ENCODE peak calls at places on chromosomes 16 and 17, in nine cellular contexts. Y is heart right ventricle, O is cardiac muscle cell, Z is GM20000, P is mucosa of descending colon, M is fibroblast of lung, D is astrocyte of the cerebellum, Q is breast epithelium, K is AG09309. U is an unnamed sample.

GRCh38 chr16:85781685-85782370 is 17.5 kb downstream of the EMC8 start:
- DNase-seq in Y (peak), O (peak), Z (no peak), P (no peak), M (peak), D (peak), Q (peak), K (no peak), U (no peak)

GRCh38 chr16:63602206-63602927 is 1519.5 kb downstream of the CDH11 start:
- DNase-seq in Y (no peak), O (no peak), Z (no peak), P (no peak), M (no peak), D (no peak), Q (no peak), K (no peak), U (no peak)

GRCh38 chr16:4386452-4386813 is 14.8 kb downstream of the VASN start:
- DNase-seq in Y (no peak), O (peak), Z (no peak), P (peak), M (no peak), D (no peak), Q (no peak), K (no peak), U (no peak)

GRCh38 chr17:9408381-9408780 is 167.2 kb downstream of the STX8 start:
- DNase-seq in Y (no peak), O (no peak), Z (no peak), P (no peak), M (peak), D (peak), Q (no peak), K (no peak), U (no peak)

GRCh38 chr17:31068291-31068690 is 26.5 kb upstream of the NF1 start:
- DNase-seq in Y (peak), O (peak), Z (peak), P (no peak), M (peak), D (no peak), Q (no peak), K (no peak), U (peak)

GRCh38 chr17:80086081-80086480 is 15.3 kb upstream of the GAA start:
- DNase-seq in Y (no peak), O (no peak), Z (no peak), P (no peak), M (no peak), D (no peak), Q (no peak), K (no peak), U (no peak)

GRCh38 chr17:45969726-45970125 is 29.3 kb upstream of the STH start:
- DNase-seq in Y (no peak), O (no peak), Z (no peak), P (no peak), M (no peak), D (no peak), Q (no peak), K (no peak), U (no peak)

GRCh38 chr17:42673266-42673884 is 3.4 kb downstream of the PLEKHH3 start:
- DNase-seq in Y (no peak), O (no peak), Z (no peak), P (no peak), M (no peak), D (no peak), Q (no peak), K (no peak), U (no peak)

GRCh38 chr17:15649861-15650391 is 30.4 kb upstream of the FBXW10B start:
- DNase-seq in Y (no peak), O (peak), Z (no peak), P (peak), M (peak), D (peak), Q (peak), K (no peak), U (peak)

GRCh38 chr17:53571342-53571741 is 251.4 kb upstream of the KIF2B start:
- DNase-seq in Y (no peak), O (peak), Z (no peak), P (no peak), M (peak), D (no peak), Q (no peak), K (no peak), U (no peak)

GRCh38 chr17:41697122-41697962 is 8.7 kb downstream of the EIF1 start:
- DNase-seq in Y (peak), O (peak), Z (no peak), P (no peak), M (peak), D (no peak), Q (peak), K (no peak), U (no peak)

GRCh38 chr16:73177896-73178295 is 130.0 kb upstream of the ZFHX3 start:
- DNase-seq in Y (no peak), O (no peak), Z (no peak), P (no peak), M (no peak), D (no peak), Q (no peak), K (no peak), U (no peak)

GRCh38 chr17:66542183-66542966 is 240.0 kb downstream of the PRKCA start:
- DNase-seq in Y (no peak), O (peak), Z (peak), P (no peak), M (peak), D (peak), Q (no peak), K (peak), U (no peak)

GRCh38 chr17:79937981-79938695 is 97.5 kb downstream of the TBC1D16 start:
- DNase-seq in Y (peak), O (peak), Z (no peak), P (peak), M (no peak), D (no peak), Q (no peak), K (no peak), U (no peak)

GRCh38 chr17:2595200-2595599 is 1.7 kb downstream of the PAFAH1B1 start:
- DNase-seq in Y (no peak), O (no peak), Z (no peak), P (no peak), M (no peak), D (no peak), Q (no peak), K (no peak), U (no peak)

GRCh38 chr16:56626685-56627084 is 1.1 kb downstream of the MT1E start:
- DNase-seq in Y (no peak), O (no peak), Z (no peak), P (no peak), M (no peak), D (no peak), Q (no peak), K (no peak), U (no peak)

GRCh38 chr16:9139965-9140364 is 48.5 kb downstream of the HAPSTR1 start:
- DNase-seq in Y (no peak), O (peak), Z (peak), P (no peak), M (peak), D (no peak), Q (no peak), K (no peak), U (peak)

GRCh38 chr16:85618509-85618908 is 5.4 kb downstream of the GSE1 start:
- DNase-seq in Y (no peak), O (no peak), Z (no peak), P (no peak), M (no peak), D (no peak), Q (no peak), K (no peak), U (no peak)

GRCh38 chr16:22123146-22123545 is 30.8 kb downstream of the VWA3A start:
- DNase-seq in Y (no peak), O (no peak), Z (no peak), P (no peak), M (no peak), D (no peak), Q (no peak), K (no peak), U (no peak)

GRCh38 chr17:73394523-73395450 is 83.0 kb upstream of the CDC42EP4 start:
- DNase-seq in Y (no peak), O (no peak), Z (no peak), P (no peak), M (no peak), D (no peak), Q (no peak), K (no peak), U (no peak)

GRCh38 chr16:64196444-64196843 is 925.4 kb downstream of the CDH11 start:
- DNase-seq in Y (no peak), O (peak), Z (no peak), P (no peak), M (peak), D (no peak), Q (no peak), K (peak), U (no peak)

GRCh38 chr16:81478876-81479496 is 34.4 kb downstream of the CMIP start:
- DNase-seq in Y (no peak), O (no peak), Z (peak), P (no peak), M (no peak), D (no peak), Q (peak), K (no peak), U (no peak)

GRCh38 chr16:35732046-35732810 is 2272.8 kb downstream of the TP53TG3F start:
- DNase-seq in Y (no peak), O (no peak), Z (no peak), P (no peak), M (no peak), D (no peak), Q (no peak), K (no peak), U (no peak)

GRCh38 chr16:85898521-85899442 is at the start of gene IRF8:
- DNase-seq in Y (peak), O (peak), Z (peak), P (peak), M (peak), D (no peak), Q (no peak), K (no peak), U (peak)

GRCh38 chr17:15651001-15651582 is 31.6 kb upstream of the FBXW10B start:
- DNase-seq in Y (no peak), O (no peak), Z (no peak), P (peak), M (no peak), D (no peak), Q (no peak), K (no peak), U (no peak)

GRCh38 chr17:43766413-43767052 is 7.9 kb upstream of the SOST start:
- DNase-seq in Y (peak), O (peak), Z (no peak), P (no peak), M (peak), D (no peak), Q (no peak), K (no peak), U (peak)

GRCh38 chr16:71681360-71681759 is 43.1 kb downstream of the PHLPP2 start:
- DNase-seq in Y (no peak), O (no peak), Z (no peak), P (no peak), M (no peak), D (no peak), Q (no peak), K (no peak), U (no peak)

GRCh38 chr16:12024429-12024828 is 47.9 kb downstream of the SNX29 start:
- DNase-seq in Y (no peak), O (no peak), Z (no peak), P (no peak), M (no peak), D (no peak), Q (no peak), K (no peak), U (peak)

GRCh38 chr16:55021595-55022475 is 91.2 kb downstream of the IRX5 start:
- DNase-seq in Y (no peak), O (peak), Z (no peak), P (no peak), M (no peak), D (peak), Q (no peak), K (peak), U (peak)

GRCh38 chr17:49013311-49014205 is 16.4 kb downstream of the IGF2BP1 start:
- DNase-seq in Y (no peak), O (peak), Z (no peak), P (no peak), M (peak), D (no peak), Q (no peak), K (no peak), U (peak)

GRCh38 chr17:76048025-76048605 is 21.0 kb upstream of the EVPL start:
- DNase-seq in Y (no peak), O (no peak), Z (no peak), P (no peak), M (no peak), D (no peak), Q (no peak), K (no peak), U (no peak)

GRCh38 chr17:14299261-14300093 is 1.4 kb upstream of the HS3ST3B1 start:
- DNase-seq in Y (peak), O (peak), Z (peak), P (peak), M (peak), D (no peak), Q (no peak), K (no peak), U (peak)

GRCh38 chr17:55547027-55547670 is 35.9 kb upstream of the SMIM36 start:
- DNase-seq in Y (no peak), O (peak), Z (no peak), P (no peak), M (peak), D (no peak), Q (no peak), K (no peak), U (no peak)

DNA sequence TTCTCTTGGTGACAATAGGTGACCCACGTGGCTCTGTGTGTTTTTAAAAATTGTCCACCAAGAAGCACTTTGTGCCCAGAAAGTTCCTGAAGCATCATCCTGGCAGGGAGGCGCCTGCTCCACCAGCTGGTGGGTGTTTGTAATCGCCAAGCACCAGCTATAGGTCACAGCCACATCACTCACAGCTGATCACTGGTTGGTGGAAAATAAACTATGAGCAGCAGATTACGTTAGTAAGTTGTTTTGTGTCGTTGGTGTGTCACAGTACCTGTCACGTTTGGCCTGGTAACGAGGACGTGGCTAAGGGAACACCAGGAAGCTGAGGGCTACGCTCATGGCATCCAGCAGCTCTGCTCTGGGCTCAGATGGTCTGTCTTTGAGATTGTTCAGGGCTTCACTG is 10.1 kb downstream of the MRM3 start:
- DNase-seq in Y (no peak), O (no peak), Z (no peak), P (no peak), M (peak), D (no peak), Q (no peak), K (no peak), U (no peak)
- TF ChIP-seq CTCF in Y (no peak), O (no peak), Z (no peak), P (no peak), M (no peak), D (no peak), Q (no peak), K (no peak), U (no peak)

GRCh38 chr16:68843482-68844210 is at the start of gene TANGO6:
- DNase-seq in Y (peak), O (peak), Z (peak), P (peak), M (peak), D (peak), Q (peak), K (no peak), U (peak)
- TF ChIP-seq CTCF in Y (no peak), O (peak), Z (no peak), P (no peak), M (peak), D (peak), Q (no peak), K (peak), U (peak)

DNA sequence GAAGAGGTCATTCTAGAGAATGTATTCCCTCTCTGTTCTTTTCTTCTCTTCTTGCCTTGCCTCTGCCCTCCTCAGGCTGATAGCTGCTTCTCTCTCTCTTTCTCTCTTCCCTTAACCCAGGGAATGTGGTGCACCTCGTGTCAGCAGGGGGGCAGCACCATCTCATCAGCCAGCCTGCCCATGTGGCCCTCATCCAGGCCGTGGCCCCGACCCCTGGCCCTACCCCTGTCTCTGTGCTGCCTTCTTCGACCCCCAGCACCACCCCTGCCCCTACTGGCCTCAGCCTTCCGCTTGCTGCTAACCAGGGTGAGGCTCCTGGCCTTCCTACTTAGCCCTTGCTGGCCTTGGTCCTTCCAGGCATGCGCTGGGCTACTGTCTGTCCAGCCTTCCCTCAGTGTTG is 23.5 kb downstream of the SRCAP start:
- DNase-seq in Y (no peak), O (no peak), Z (no peak), P (no peak), M (no peak), D (no peak), Q (no peak), K (no peak), U (no peak)
- TF ChIP-seq CTCF in Y (no peak), O (no peak), Z (no peak), P (no peak), M (no peak), D (no peak), Q (no peak), K (no peak), U (peak)

DNA sequence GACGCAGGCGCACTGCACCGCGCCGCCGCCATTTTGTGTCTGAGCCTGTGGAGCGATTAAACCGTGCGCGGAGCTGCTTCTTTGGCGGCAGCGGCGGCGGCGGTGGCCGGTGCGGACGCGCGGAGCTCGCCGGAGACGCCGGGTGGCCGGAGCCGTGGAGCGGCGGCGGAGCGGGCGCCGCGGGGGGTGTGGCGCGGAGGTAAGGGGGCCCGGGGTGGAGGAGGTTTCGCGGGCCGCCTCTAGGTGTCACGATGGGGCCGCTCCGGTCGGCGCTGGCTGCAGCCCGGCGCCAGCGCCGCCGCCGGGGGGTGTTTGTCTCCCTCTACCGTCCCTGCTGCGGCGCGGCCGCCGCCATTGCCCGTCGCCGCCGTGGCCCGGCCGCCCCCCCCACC is at the start of gene CTCF:
- DNase-seq in Y (peak), O (peak), Z (peak), P (peak), M (peak), D (peak), Q (no peak), K (no peak), U (peak)
- TF ChIP-seq CTCF in Y (peak), O (peak), Z (peak), P (peak), M (peak), D (peak), Q (no peak), K (peak), U (peak)

DNA sequence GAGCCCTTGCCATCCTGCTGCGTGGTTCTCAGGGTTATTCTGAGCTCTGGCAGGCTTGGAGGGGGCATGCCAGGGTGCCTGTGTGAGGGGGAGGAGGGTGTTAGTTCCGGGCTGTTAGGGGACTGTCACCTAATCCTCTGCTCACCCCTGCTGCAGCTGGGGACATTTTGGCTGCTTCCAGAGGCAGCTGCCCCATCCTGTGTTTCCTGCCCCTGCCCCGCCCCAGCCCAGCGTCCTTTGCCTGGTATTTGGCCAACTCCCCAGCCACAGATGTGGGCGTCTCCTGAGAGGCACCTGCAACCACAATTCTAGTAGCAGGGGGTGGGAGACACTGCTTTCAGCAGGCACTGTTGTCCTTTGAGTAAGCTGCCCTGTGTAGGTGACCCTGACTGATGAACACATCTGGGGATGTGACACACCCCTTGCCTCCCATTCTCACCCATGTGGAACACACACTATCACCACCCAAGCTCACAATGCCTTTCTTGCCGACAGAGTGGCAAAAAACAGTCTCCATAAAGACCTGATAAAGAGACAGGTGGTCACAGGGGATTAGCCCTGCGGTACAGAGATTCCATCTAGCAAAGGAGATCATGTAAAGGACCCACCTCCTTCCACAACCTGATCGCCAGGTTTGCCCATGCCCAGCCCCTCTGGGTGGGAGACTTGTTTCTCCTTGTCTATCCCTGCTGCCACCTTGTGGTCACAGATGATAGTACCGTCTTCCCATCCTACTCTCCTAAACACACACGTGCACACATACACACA is at the start of gene CHRNE:
- DNase-seq in Y (no peak), O (peak), Z (peak), P (peak), M (peak), D (peak), Q (peak), K (no peak), U (peak)
- TF ChIP-seq CTCF in Y (peak), O (peak), Z (peak), P (peak), M (peak), D (peak), Q (peak), K (peak), U (peak)

GRCh38 chr16:68310441-68311315 is at the start of the genes PRMT7 and SLC7A6OS:
- DNase-seq in Y (peak), O (peak), Z (peak), P (peak), M (peak), D (peak), Q (peak), K (peak), U (peak)
- TF ChIP-seq CTCF in Y (no peak), O (peak), Z (no peak), P (no peak), M (no peak), D (no peak), Q (peak), K (peak), U (no peak)

DNA sequence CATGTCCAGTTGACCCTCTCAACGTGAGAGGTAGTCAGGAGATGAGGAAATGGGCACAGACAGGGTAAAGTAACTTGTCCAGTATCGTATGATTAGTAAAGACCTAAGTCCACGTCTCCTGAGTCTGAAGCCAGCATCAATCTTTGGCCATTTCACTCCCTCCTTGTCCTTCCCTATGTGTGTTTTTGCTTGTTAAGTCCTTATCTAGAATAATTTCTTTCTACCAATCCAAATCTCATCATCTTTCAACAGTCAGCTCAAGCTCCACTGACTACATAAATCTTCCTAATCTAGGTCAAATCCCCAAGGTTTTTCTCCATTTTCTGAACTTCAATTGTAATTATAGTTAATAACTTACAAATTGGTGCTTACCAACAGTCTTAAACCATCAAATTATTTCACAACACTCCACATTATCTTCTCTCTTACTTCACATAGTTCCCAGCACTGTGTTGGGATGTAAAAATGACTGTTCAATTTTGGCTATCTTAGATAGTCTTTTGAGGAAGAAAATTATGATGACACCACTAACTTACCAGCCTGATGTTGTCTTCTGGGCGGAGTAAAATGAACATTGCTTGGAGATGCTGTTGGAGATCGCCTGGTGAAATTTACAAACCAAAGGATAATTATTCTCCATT is 72.3 kb upstream of the CORO6 start:
- DNase-seq in Y (no peak), O (peak), Z (no peak), P (no peak), M (no peak), D (no peak), Q (no peak), K (no peak), U (no peak)
- TF ChIP-seq CTCF in Y (no peak), O (no peak), Z (no peak), P (no peak), M (no peak), D (no peak), Q (no peak), K (no peak), U (no peak)

GRCh38 chr17:27578718-27579085 is 52.3 kb upstream of the LGALS9 start:
- DNase-seq in Y (no peak), O (peak), Z (peak), P (no peak), M (peak), D (no peak), Q (no peak), K (no peak), U (no peak)
- TF ChIP-seq CTCF in Y (no peak), O (no peak), Z (no peak), P (no peak), M (no peak), D (no peak), Q (no peak), K (no peak), U (no peak)

U was measured in Calu3.